ENCODE peak calls at places on chromosomes 5 and 9, in five cellular contexts. One of them, this sample, is unnamed.

GRCh38 chr9:5784526-5785315 is 48.2 kb downstream of the ERMP1 start:
- DNase-seq in stimulated activated CD8-positive, alpha-beta memory T cell treated with anti-CD3 and anti-CD28 coated beads, Interleukin-7, amount 100 ng/mL, for 24 hours: no peak
- DNase-seq in B cell: no peak
- DNase-seq in progenitor cell of endocrine pancreas: no peak
- DNase-seq in naive B cell: no peak
- DNase-seq in this sample: no peak

GRCh38 chr9:83544002-83544698 is 5.9 kb upstream of the FRMD3 start:
- DNase-seq in stimulated activated CD8-positive, alpha-beta memory T cell treated with anti-CD3 and anti-CD28 coated beads, Interleukin-7, amount 100 ng/mL, for 24 hours: no peak
- DNase-seq in naive B cell: no peak
- DNase-seq in B cell: no peak
- DNase-seq in progenitor cell of endocrine pancreas: no peak
- DNase-seq in this sample: peak; percentile 77

GRCh38 chr9:137511758-137512463 is 38.3 kb downstream of the PNPLA7 start:
- DNase-seq in stimulated activated CD8-positive, alpha-beta memory T cell treated with anti-CD3 and anti-CD28 coated beads, Interleukin-7, amount 100 ng/mL, for 24 hours: no peak
- DNase-seq in B cell: no peak
- DNase-seq in naive B cell: no peak
- DNase-seq in progenitor cell of endocrine pancreas: no peak
- DNase-seq in this sample: no peak

GRCh38 chr5:137220523-137220927 is 278.6 kb downstream of the SPOCK1 start:
- DNase-seq in naive B cell: no peak
- DNase-seq in B cell: no peak
- DNase-seq in progenitor cell of endocrine pancreas: no peak
- DNase-seq in stimulated activated CD8-positive, alpha-beta memory T cell treated with anti-CD3 and anti-CD28 coated beads, Interleukin-7, amount 100 ng/mL, for 24 hours: no peak
- DNase-seq in this sample: peak; percentile 42

GRCh38 chr5:153031326-153031725 is 459.1 kb upstream of the GRIA1 start:
- DNase-seq in naive B cell: no peak
- DNase-seq in B cell: no peak
- DNase-seq in stimulated activated CD8-positive, alpha-beta memory T cell treated with anti-CD3 and anti-CD28 coated beads, Interleukin-7, amount 100 ng/mL, for 24 hours: no peak
- DNase-seq in progenitor cell of endocrine pancreas: no peak
- DNase-seq in this sample: no peak

GRCh38 chr9:133994359-133995011 is 2.4 kb upstream of the VAV2 start:
- DNase-seq in progenitor cell of endocrine pancreas: peak; percentile 86
- DNase-seq in naive B cell: peak; percentile 78
- DNase-seq in stimulated activated CD8-positive, alpha-beta memory T cell treated with anti-CD3 and anti-CD28 coated beads, Interleukin-7, amount 100 ng/mL, for 24 hours: peak; percentile 64
- DNase-seq in B cell: peak; percentile 87
- DNase-seq in this sample: peak; percentile 89

GRCh38 chr9:21153688-21154608 is 12.3 kb upstream of the IFNW1 start:
- DNase-seq in stimulated activated CD8-positive, alpha-beta memory T cell treated with anti-CD3 and anti-CD28 coated beads, Interleukin-7, amount 100 ng/mL, for 24 hours: no peak
- DNase-seq in B cell: no peak
- DNase-seq in naive B cell: no peak
- DNase-seq in progenitor cell of endocrine pancreas: no peak
- DNase-seq in this sample: peak; percentile 38

GRCh38 chr9:81032831-81033230 is 656.5 kb downstream of the TLE1 start:
- DNase-seq in progenitor cell of endocrine pancreas: no peak
- DNase-seq in stimulated activated CD8-positive, alpha-beta memory T cell treated with anti-CD3 and anti-CD28 coated beads, Interleukin-7, amount 100 ng/mL, for 24 hours: no peak
- DNase-seq in naive B cell: no peak
- DNase-seq in B cell: no peak
- DNase-seq in this sample: no peak

GRCh38 chr5:11734369-11734768 is 169.9 kb downstream of the CTNND2 start:
- DNase-seq in B cell: no peak
- DNase-seq in naive B cell: no peak
- DNase-seq in progenitor cell of endocrine pancreas: no peak
- DNase-seq in stimulated activated CD8-positive, alpha-beta memory T cell treated with anti-CD3 and anti-CD28 coated beads, Interleukin-7, amount 100 ng/mL, for 24 hours: no peak
- DNase-seq in this sample: no peak

GRCh38 chr9:96135071-96135825 is 166.7 kb downstream of the HSD17B3 start:
- DNase-seq in progenitor cell of endocrine pancreas: no peak
- DNase-seq in B cell: no peak
- DNase-seq in naive B cell: no peak
- DNase-seq in stimulated activated CD8-positive, alpha-beta memory T cell treated with anti-CD3 and anti-CD28 coated beads, Interleukin-7, amount 100 ng/mL, for 24 hours: no peak
- DNase-seq in this sample: no peak

GRCh38 chr9:2024888-2025781 is 10.0 kb downstream of the SMARCA2 start:
- DNase-seq in progenitor cell of endocrine pancreas: no peak
- DNase-seq in B cell: no peak
- DNase-seq in naive B cell: no peak
- DNase-seq in stimulated activated CD8-positive, alpha-beta memory T cell treated with anti-CD3 and anti-CD28 coated beads, Interleukin-7, amount 100 ng/mL, for 24 hours: no peak
- DNase-seq in this sample: no peak

GRCh38 chr9:131001990-131002389 is 7.0 kb upstream of the LAMC3 start:
- DNase-seq in stimulated activated CD8-positive, alpha-beta memory T cell treated with anti-CD3 and anti-CD28 coated beads, Interleukin-7, amount 100 ng/mL, for 24 hours: no peak
- DNase-seq in progenitor cell of endocrine pancreas: no peak
- DNase-seq in naive B cell: no peak
- DNase-seq in B cell: no peak
- DNase-seq in this sample: no peak

GRCh38 chr5:124871299-124871698 is 124.9 kb upstream of the ZNF608 start:
- DNase-seq in stimulated activated CD8-positive, alpha-beta memory T cell treated with anti-CD3 and anti-CD28 coated beads, Interleukin-7, amount 100 ng/mL, for 24 hours: no peak
- DNase-seq in naive B cell: no peak
- DNase-seq in progenitor cell of endocrine pancreas: no peak
- DNase-seq in B cell: no peak
- DNase-seq in this sample: no peak

This sample was measured in GM20000.